ENCODE peak calls at places on chromosome 1, in seven cellular contexts. V, O, L, A, Y, E and N are unnamed samples.
A peak's percentile ranks its signal among the peaks of the same experiment; 100 is the strongest.

GRCh38 chr1:171736204-171736603 is 5.7 kb downstream of the VAMP4 start:
- DNase-seq in L (no peak), Y (no peak), V (no peak), A (no peak), E (no peak), O (no peak), N (no peak)

GRCh38 chr1:62294211-62294610 is 25.0 kb downstream of the KANK4 start:
- DNase-seq in A (no peak), O (no peak), V (no peak), E (no peak), Y (no peak), L (peak; percentile 50), N (no peak)

GRCh38 chr1:229199892-229200291 is 71.0 kb upstream of the RAB4A start:
- DNase-seq in A (no peak), Y (no peak), E (no peak), O (no peak), V (peak; percentile 72), L (peak; percentile 11), N (peak; percentile 57)

GRCh38 chr1:169576934-169577331 is 9.3 kb downstream of the F5 start:
- DNase-seq in V (no peak), E (no peak), A (no peak), Y (no peak), O (no peak), L (no peak), N (no peak)

GRCh38 chr1:36199934-36200741 is 24.1 kb upstream of the THRAP3 start:
- DNase-seq in A (no peak), Y (no peak), O (peak; percentile 33), V (no peak), E (no peak), L (no peak), N (peak; percentile 70)

GRCh38 chr1:147800852-147801251 is 40.5 kb upstream of the GJA5 start:
- DNase-seq in V (no peak), O (no peak), A (no peak), E (no peak), Y (no peak), L (no peak), N (no peak)

GRCh38 chr1:89381617-89382016 is 17.8 kb downstream of the GBP6 start:
- DNase-seq in O (no peak), V (no peak), L (no peak), Y (no peak), A (no peak), E (no peak), N (no peak)

GRCh38 chr1:207825296-207825695 is 73.4 kb downstream of the CD46 start:
- DNase-seq in L (no peak), V (no peak), Y (no peak), A (no peak), E (no peak), O (no peak), N (no peak)